ENCODE peak calls at places on chromosome 3, in nine cellular contexts. One of them, this sample, is unnamed.

GRCh38 chr3:183537295-183537730 is 18.2 kb downstream of the KLHL6 start:
- DNase-seq in DND-41: no peak
- DNase-seq in brain microvascular endothelial cell: peak; percentile 75
- DNase-seq in esophagus squamous epithelium: no peak
- DNase-seq in lower lobe of right lung: peak; percentile 69
- DNase-seq in mammary epithelial cell: peak; percentile 93
- DNase-seq in hepatocyte: no peak
- DNase-seq in kidney epithelial cell: peak; percentile 61
- DNase-seq in transverse colon: no peak
- DNase-seq in this sample: peak; percentile 66

GRCh38 chr3:138351151-138351550 is 2.8 kb downstream of the MRAS start:
- DNase-seq in DND-41: no peak
- DNase-seq in brain microvascular endothelial cell: no peak
- DNase-seq in esophagus squamous epithelium: no peak
- DNase-seq in lower lobe of right lung: no peak
- DNase-seq in mammary epithelial cell: peak; percentile 66
- DNase-seq in hepatocyte: no peak
- DNase-seq in kidney epithelial cell: no peak
- DNase-seq in transverse colon: no peak
- DNase-seq in this sample: no peak

GRCh38 chr3:28799084-28799483 is 450.5 kb upstream of the AZI2 start:
- DNase-seq in DND-41: no peak
- DNase-seq in brain microvascular endothelial cell: no peak
- DNase-seq in esophagus squamous epithelium: no peak
- DNase-seq in lower lobe of right lung: no peak
- DNase-seq in mammary epithelial cell: no peak
- DNase-seq in hepatocyte: no peak
- DNase-seq in kidney epithelial cell: no peak
- DNase-seq in transverse colon: no peak
- DNase-seq in this sample: no peak

GRCh38 chr3:148971819-148972218 is 19.5 kb upstream of the GYG1 start:
- DNase-seq in DND-41: no peak
- DNase-seq in brain microvascular endothelial cell: no peak
- DNase-seq in esophagus squamous epithelium: no peak
- DNase-seq in lower lobe of right lung: no peak
- DNase-seq in mammary epithelial cell: no peak
- DNase-seq in hepatocyte: no peak
- DNase-seq in kidney epithelial cell: no peak
- DNase-seq in transverse colon: no peak
- DNase-seq in this sample: no peak

GRCh38 chr3:34568766-34569165 is 770.3 kb downstream of the PDCD6IP start:
- DNase-seq in DND-41: no peak
- DNase-seq in brain microvascular endothelial cell: no peak
- DNase-seq in esophagus squamous epithelium: no peak
- DNase-seq in lower lobe of right lung: no peak
- DNase-seq in mammary epithelial cell: no peak
- DNase-seq in hepatocyte: no peak
- DNase-seq in kidney epithelial cell: no peak
- DNase-seq in transverse colon: no peak
- DNase-seq in this sample: no peak

GRCh38 chr3:42369304-42369703 is 41.1 kb downstream of the LYZL4 start:
- DNase-seq in DND-41: no peak
- DNase-seq in brain microvascular endothelial cell: peak; percentile 18
- DNase-seq in esophagus squamous epithelium: no peak
- DNase-seq in lower lobe of right lung: no peak
- DNase-seq in mammary epithelial cell: no peak
- DNase-seq in hepatocyte: peak; percentile 55
- DNase-seq in kidney epithelial cell: no peak
- DNase-seq in transverse colon: peak; percentile 11
- DNase-seq in this sample: no peak

GRCh38 chr3:188179006-188179966 is 25.3 kb downstream of the LPP start:
- DNase-seq in DND-41: no peak
- DNase-seq in brain microvascular endothelial cell: no peak
- DNase-seq in esophagus squamous epithelium: no peak
- DNase-seq in lower lobe of right lung: peak; percentile 79
- DNase-seq in mammary epithelial cell: no peak
- DNase-seq in hepatocyte: peak; percentile 44
- DNase-seq in kidney epithelial cell: no peak
- DNase-seq in transverse colon: no peak
- DNase-seq in this sample: no peak

GRCh38 chr3:24505678-24506560 is 11.3 kb upstream of the THRB start:
- DNase-seq in DND-41: no peak
- DNase-seq in brain microvascular endothelial cell: no peak
- DNase-seq in esophagus squamous epithelium: no peak
- DNase-seq in lower lobe of right lung: no peak
- DNase-seq in mammary epithelial cell: no peak
- DNase-seq in hepatocyte: peak; percentile 54
- DNase-seq in kidney epithelial cell: no peak
- DNase-seq in transverse colon: no peak
- DNase-seq in this sample: no peak

GRCh38 chr3:52511509-52511908 is 16.4 kb downstream of the STAB1 start:
- DNase-seq in DND-41: no peak
- DNase-seq in brain microvascular endothelial cell: no peak
- DNase-seq in esophagus squamous epithelium: no peak
- DNase-seq in lower lobe of right lung: no peak
- DNase-seq in mammary epithelial cell: no peak
- DNase-seq in hepatocyte: no peak
- DNase-seq in kidney epithelial cell: no peak
- DNase-seq in transverse colon: no peak
- DNase-seq in this sample: no peak

GRCh38 chr3:186170516-186170915 is 61.6 kb upstream of the ETV5 start:
- DNase-seq in DND-41: no peak
- DNase-seq in brain microvascular endothelial cell: no peak
- DNase-seq in esophagus squamous epithelium: no peak
- DNase-seq in lower lobe of right lung: no peak
- DNase-seq in mammary epithelial cell: no peak
- DNase-seq in hepatocyte: no peak
- DNase-seq in kidney epithelial cell: no peak
- DNase-seq in transverse colon: no peak
- DNase-seq in this sample: no peak

GRCh38 chr3:151501905-151502615 is 41.2 kb upstream of the IGSF10 start:
- DNase-seq in DND-41: no peak
- DNase-seq in brain microvascular endothelial cell: no peak
- DNase-seq in esophagus squamous epithelium: no peak
- DNase-seq in lower lobe of right lung: no peak
- DNase-seq in mammary epithelial cell: no peak
- DNase-seq in hepatocyte: no peak
- DNase-seq in kidney epithelial cell: no peak
- DNase-seq in transverse colon: no peak
- DNase-seq in this sample: no peak

GRCh38 chr3:178475062-178475461 is 61.2 kb upstream of the KCNMB2 start:
- DNase-seq in DND-41: no peak
- DNase-seq in brain microvascular endothelial cell: no peak
- DNase-seq in esophagus squamous epithelium: no peak
- DNase-seq in lower lobe of right lung: no peak
- DNase-seq in mammary epithelial cell: no peak
- DNase-seq in hepatocyte: no peak
- DNase-seq in kidney epithelial cell: no peak
- DNase-seq in transverse colon: no peak
- DNase-seq in this sample: no peak

GRCh38 chr3:64995857-64996564 is 308.2 kb upstream of the ADAMTS9 start:
- DNase-seq in DND-41: no peak
- DNase-seq in brain microvascular endothelial cell: peak; percentile 18
- DNase-seq in esophagus squamous epithelium: no peak
- DNase-seq in lower lobe of right lung: no peak
- DNase-seq in mammary epithelial cell: no peak
- DNase-seq in hepatocyte: no peak
- DNase-seq in kidney epithelial cell: no peak
- DNase-seq in transverse colon: no peak
- DNase-seq in this sample: no peak

GRCh38 chr3:126960604-126960995 is 22.3 kb upstream of the PLXNA1 start:
- DNase-seq in DND-41: no peak
- DNase-seq in brain microvascular endothelial cell: no peak
- DNase-seq in esophagus squamous epithelium: no peak
- DNase-seq in lower lobe of right lung: no peak
- DNase-seq in mammary epithelial cell: no peak
- DNase-seq in hepatocyte: no peak
- DNase-seq in kidney epithelial cell: no peak
- DNase-seq in transverse colon: no peak
- DNase-seq in this sample: no peak

GRCh38 chr3:127749787-127750225 is 72.5 kb downstream of the MGLL start:
- DNase-seq in DND-41: no peak
- DNase-seq in brain microvascular endothelial cell: no peak
- DNase-seq in esophagus squamous epithelium: no peak
- DNase-seq in lower lobe of right lung: no peak
- DNase-seq in mammary epithelial cell: no peak
- DNase-seq in hepatocyte: no peak
- DNase-seq in kidney epithelial cell: no peak
- DNase-seq in transverse colon: no peak
- DNase-seq in this sample: no peak

GRCh38 chr3:123085293-123085949 is 18.6 kb downstream of the PDIA5 start:
- DNase-seq in DND-41: no peak
- DNase-seq in brain microvascular endothelial cell: no peak
- DNase-seq in esophagus squamous epithelium: no peak
- DNase-seq in lower lobe of right lung: no peak
- DNase-seq in mammary epithelial cell: no peak
- DNase-seq in hepatocyte: peak; percentile 60
- DNase-seq in kidney epithelial cell: no peak
- DNase-seq in transverse colon: no peak
- DNase-seq in this sample: no peak

GRCh38 chr3:45488581-45488980 is 100.2 kb downstream of the LARS2 start:
- DNase-seq in DND-41: no peak
- DNase-seq in brain microvascular endothelial cell: no peak
- DNase-seq in esophagus squamous epithelium: no peak
- DNase-seq in lower lobe of right lung: no peak
- DNase-seq in mammary epithelial cell: peak; percentile 35
- DNase-seq in hepatocyte: no peak
- DNase-seq in kidney epithelial cell: no peak
- DNase-seq in transverse colon: no peak
- DNase-seq in this sample: no peak

GRCh38 chr3:71681224-71681668 is 44.0 kb downstream of the EIF4E3 start:
- DNase-seq in DND-41: peak; percentile 79
- DNase-seq in brain microvascular endothelial cell: peak; percentile 75
- DNase-seq in esophagus squamous epithelium: no peak
- DNase-seq in lower lobe of right lung: peak; percentile 67
- DNase-seq in mammary epithelial cell: peak; percentile 75
- DNase-seq in hepatocyte: peak; percentile 74
- DNase-seq in kidney epithelial cell: no peak
- DNase-seq in transverse colon: peak; percentile 63
- DNase-seq in this sample: peak; percentile 70
- TF ChIP-seq CTCF in DND-41: peak; percentile 91
- TF ChIP-seq CTCF in brain microvascular endothelial cell: peak; percentile 95
- TF ChIP-seq CTCF in esophagus squamous epithelium: peak; percentile 68
- TF ChIP-seq CTCF in lower lobe of right lung: peak; percentile 73
- TF ChIP-seq CTCF in mammary epithelial cell: peak; percentile 92
- TF ChIP-seq CTCF in hepatocyte: peak; percentile 88
- TF ChIP-seq CTCF in kidney epithelial cell: peak; percentile 80
- TF ChIP-seq CTCF in transverse colon: peak; percentile 43
- TF ChIP-seq CTCF in this sample: peak; percentile 73

DNA sequence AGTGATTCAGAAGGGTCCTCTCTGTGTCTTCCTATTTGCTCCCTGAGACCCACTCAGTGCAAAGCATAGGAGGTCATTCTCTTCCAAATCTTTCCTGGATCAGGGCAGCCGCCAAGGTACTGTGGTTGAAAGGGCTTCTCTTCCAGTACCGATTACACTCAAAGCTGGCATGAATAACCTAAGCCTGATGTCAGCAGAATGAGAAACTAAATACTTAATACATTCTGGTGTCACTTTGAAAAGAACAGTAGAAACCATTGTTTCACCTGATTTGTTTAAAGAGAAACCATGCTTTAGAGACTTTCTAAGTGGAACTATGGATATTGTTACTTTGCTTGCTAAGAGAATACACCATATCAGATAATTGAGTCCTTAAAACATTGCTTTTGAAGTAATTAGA is 50.2 kb downstream of the PDHB start:
- DNase-seq in DND-41: no peak
- DNase-seq in brain microvascular endothelial cell: no peak
- DNase-seq in esophagus squamous epithelium: no peak
- DNase-seq in lower lobe of right lung: no peak
- DNase-seq in mammary epithelial cell: peak; percentile 68
- DNase-seq in hepatocyte: no peak
- DNase-seq in kidney epithelial cell: peak; percentile 32
- DNase-seq in transverse colon: no peak
- DNase-seq in this sample: no peak
- H3K36me3 ChIP-seq in DND-41: peaks cover 58% of the 10 kb centered on the region
- H3K36me3 ChIP-seq in brain microvascular endothelial cell: no peaks in the 10 kb centered on the region
- H3K36me3 ChIP-seq in esophagus squamous epithelium: no peaks in the 10 kb centered on the region
- H3K36me3 ChIP-seq in lower lobe of right lung: peaks cover 32% of the 10 kb centered on the region
- H3K36me3 ChIP-seq in mammary epithelial cell: no peaks in the 10 kb centered on the region
- H3K36me3 ChIP-seq in hepatocyte: no peaks in the 10 kb centered on the region
- H3K36me3 ChIP-seq in kidney epithelial cell: no peaks in the 10 kb centered on the region
- H3K36me3 ChIP-seq in transverse colon: no peaks in the 10 kb centered on the region
- H3K36me3 ChIP-seq in this sample: peaks cover 11% of the 10 kb centered on the region

GRCh38 chr3:62371032-62371734 is 2.2 kb downstream of the FEZF2 start:
- DNase-seq in DND-41: no peak
- DNase-seq in brain microvascular endothelial cell: no peak
- DNase-seq in esophagus squamous epithelium: no peak
- DNase-seq in lower lobe of right lung: no peak
- DNase-seq in mammary epithelial cell: no peak
- DNase-seq in hepatocyte: no peak
- DNase-seq in kidney epithelial cell: no peak
- DNase-seq in transverse colon: no peak
- DNase-seq in this sample: no peak
- H3K27me3 ChIP-seq in DND-41: no peaks in the 10 kb centered on the region
- H3K27me3 ChIP-seq in brain microvascular endothelial cell: peaks cover 97% of the 10 kb centered on the region
- H3K27me3 ChIP-seq in esophagus squamous epithelium: peaks cover 100% of the 10 kb centered on the region
- H3K27me3 ChIP-seq in lower lobe of right lung: peaks cover 100% of the 10 kb centered on the region
- H3K27me3 ChIP-seq in mammary epithelial cell: peaks cover 83% of the 10 kb centered on the region
- H3K27me3 ChIP-seq in hepatocyte: peaks cover 98% of the 10 kb centered on the region
- H3K27me3 ChIP-seq in kidney epithelial cell: peaks cover 97% of the 10 kb centered on the region
- H3K27me3 ChIP-seq in transverse colon: peaks cover 100% of the 10 kb centered on the region
- H3K27me3 ChIP-seq in this sample: peaks cover 65% of the 10 kb centered on the region

GRCh38 chr3:160924776-160925175 is 168.7 kb downstream of the PPM1L start:
- DNase-seq in DND-41: no peak
- DNase-seq in brain microvascular endothelial cell: no peak
- DNase-seq in esophagus squamous epithelium: no peak
- DNase-seq in lower lobe of right lung: no peak
- DNase-seq in mammary epithelial cell: no peak
- DNase-seq in hepatocyte: no peak
- DNase-seq in kidney epithelial cell: no peak
- DNase-seq in transverse colon: no peak
- DNase-seq in this sample: no peak

GRCh38 chr3:160919942-160920341 is 163.9 kb downstream of the PPM1L start:
- DNase-seq in DND-41: no peak
- DNase-seq in brain microvascular endothelial cell: no peak
- DNase-seq in esophagus squamous epithelium: no peak
- DNase-seq in lower lobe of right lung: no peak
- DNase-seq in mammary epithelial cell: no peak
- DNase-seq in hepatocyte: no peak
- DNase-seq in kidney epithelial cell: no peak
- DNase-seq in transverse colon: no peak
- DNase-seq in this sample: no peak

DNA sequence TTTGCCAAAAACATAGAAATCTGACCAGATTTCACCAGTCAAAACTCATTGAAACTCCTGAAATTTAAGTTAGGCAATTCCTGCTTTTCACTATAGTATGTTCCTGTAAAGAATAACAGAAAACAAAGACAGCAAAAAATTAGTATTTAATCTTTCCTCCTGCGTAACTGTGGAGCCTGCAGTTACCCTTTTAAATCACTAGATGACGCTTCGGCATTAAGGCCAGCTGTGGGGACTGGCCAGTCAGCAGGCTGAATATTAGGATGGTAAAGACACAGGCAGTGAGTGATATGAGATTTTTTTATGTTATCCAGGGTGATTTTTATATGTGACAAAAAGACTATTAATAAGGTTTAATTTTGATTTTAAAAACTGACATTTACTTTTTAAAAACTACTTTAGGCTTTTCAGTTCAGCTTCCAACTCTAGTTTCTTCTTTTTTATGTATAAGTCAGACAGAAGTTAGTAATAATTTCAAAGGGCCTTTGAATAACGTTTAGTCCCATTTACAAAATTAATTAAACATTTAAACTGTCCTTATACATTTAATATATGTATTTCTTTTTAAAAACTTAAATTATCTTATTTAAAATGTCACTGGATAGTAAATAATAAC is 165.1 kb downstream of the PPM1L start:
- DNase-seq in DND-41: no peak
- DNase-seq in brain microvascular endothelial cell: peak; percentile 53
- DNase-seq in esophagus squamous epithelium: no peak
- DNase-seq in lower lobe of right lung: no peak
- DNase-seq in mammary epithelial cell: peak; percentile 8
- DNase-seq in hepatocyte: peak; percentile 60
- DNase-seq in kidney epithelial cell: no peak
- DNase-seq in transverse colon: no peak
- DNase-seq in this sample: no peak
- TF ChIP-seq CTCF in DND-41: peak; percentile 47
- TF ChIP-seq CTCF in brain microvascular endothelial cell: peak; percentile 90
- TF ChIP-seq CTCF in esophagus squamous epithelium: peak; percentile 69
- TF ChIP-seq CTCF in lower lobe of right lung: peak; percentile 80
- TF ChIP-seq CTCF in mammary epithelial cell: peak; percentile 79
- TF ChIP-seq CTCF in hepatocyte: peak; percentile 88
- TF ChIP-seq CTCF in kidney epithelial cell: peak; percentile 85
- TF ChIP-seq CTCF in transverse colon: peak; percentile 76
- TF ChIP-seq CTCF in this sample: peak; percentile 93